ENCODE peak calls at places on chromosome 22, in eight cellular contexts. Z, R, P, F, D, I, C and T are unnamed samples.

GRCh38 chr22:35460678-35461077 is 60.7 kb downstream of the MCM5 start:
- DNase-seq in Z (no peak), R (no peak), P (no peak), F (no peak), D (no peak), I (no peak), C (no peak), T (no peak)

GRCh38 chr22:37749831-37750595 is 53.2 kb downstream of the TRIOBP start:
- DNase-seq in Z (no peak), R (no peak), P (no peak), F (no peak), D (no peak), I (no peak), C (no peak), T (no peak)

GRCh38 chr22:46574993-46575914 is 37.8 kb upstream of the CELSR1 start:
- DNase-seq in Z (no peak), R (peak; percentile 37), P (peak; percentile 71), F (peak; percentile 80), D (no peak), I (no peak), C (no peak), T (peak; percentile 86)

GRCh38 chr22:26835929-26836528 is 178.6 kb downstream of the MIAT start:
- DNase-seq in Z (peak; percentile 18), R (peak; percentile 90), P (peak; percentile 44), F (no peak), D (peak; percentile 66), I (peak; percentile 55), C (peak; percentile 8), T (peak; percentile 50)

GRCh38 chr22:37032134-37032534 is 12.6 kb downstream of the MPST start:
- DNase-seq in Z (no peak), R (no peak), P (no peak), F (no peak), D (no peak), I (no peak), C (no peak), T (no peak)

GRCh38 chr22:41204066-41204465 is 1.0 kb upstream of the L3MBTL2 start:
- DNase-seq in Z (no peak), R (no peak), P (no peak), F (no peak), D (no peak), I (no peak), C (no peak), T (no peak)

GRCh38 chr22:22770280-22770871 is 117.2 kb upstream of the IGLL5 start:
- DNase-seq in Z (peak; percentile 10), R (peak; percentile 84), P (peak; percentile 75), F (no peak), D (peak; percentile 59), I (peak; percentile 69), C (peak; percentile 31), T (peak; percentile 66)

GRCh38 chr22:38032681-38033521 is 24.3 kb upstream of the PICK1 start:
- DNase-seq in Z (no peak), R (no peak), P (no peak), F (no peak), D (no peak), I (no peak), C (no peak), T (no peak)

GRCh38 chr22:26573026-26573662 is 16.8 kb downstream of the TPST2 start:
- DNase-seq in Z (no peak), R (no peak), P (peak; percentile 17), F (peak; percentile 88), D (no peak), I (no peak), C (no peak), T (no peak)